ENCODE peak calls at places on chromosomes 11 and 22, in ten cellular contexts. Q is GM23338; O is ELR; L is stimulated activated CD4-positive, alpha-beta T cell treated with anti-CD3 and anti-CD28 coated beads, Interleukin-15, amount 100 ng/mL, for 1 hour; H is astrocyte of the hippocampus; F is mesenteric fat pad; J is neural crest cell; M is fibroblast of the conjunctiva; T is lung; A is hypothalamus. C is an unnamed sample.

GRCh38 chr11:124882339-124883071 is 15.2 kb downstream of the ROBO4 start:
- DNase-seq in Q (peak; percentile 30), O (no peak), L (no peak), H (peak; percentile 42), F (peak; percentile 85), J (no peak), M (no peak), T (no peak), A (no peak), C (no peak)

GRCh38 chr22:46079861-46080821 is 70.2 kb upstream of the PPARA start:
- DNase-seq in Q (no peak), O (peak; percentile 89), L (no peak), H (peak; percentile 94), F (peak; percentile 90), J (no peak), M (no peak), T (no peak), A (peak; percentile 90), C (peak; percentile 82)

GRCh38 chr11:123475478-123475877 is 45.4 kb downstream of the GRAMD1B start:
- DNase-seq in Q (peak; percentile 72), O (peak; percentile 80), L (no peak), H (peak; percentile 35), F (no peak), J (peak; percentile 10), M (peak; percentile 10), T (no peak), A (no peak), C (peak; percentile 79)

GRCh38 chr11:34219862-34220490 is 114.5 kb downstream of the NAT10 start:
- DNase-seq in Q (no peak), O (no peak), L (no peak), H (no peak), F (no peak), J (no peak), M (no peak), T (no peak), A (no peak), C (no peak)

GRCh38 chr11:47847892-47848635 is at the start of gene NUP160:
- DNase-seq in Q (peak; percentile 92), O (peak; percentile 78), L (peak; percentile 70), H (peak; percentile 90), F (peak; percentile 96), J (peak; percentile 79), M (no peak), T (peak; percentile 88), A (peak; percentile 84), C (peak; percentile 72)

GRCh38 chr11:65796726-65797601 is 10.1 kb downstream of the OVOL1 start:
- DNase-seq in Q (peak; percentile 41), O (no peak), L (no peak), H (no peak), F (no peak), J (no peak), M (no peak), T (no peak), A (no peak), C (no peak)

GRCh38 chr11:126834149-126834548 is 166.4 kb downstream of the KIRREL3 start:
- DNase-seq in Q (no peak), O (peak; percentile 89), L (no peak), H (peak; percentile 89), F (no peak), J (no peak), M (no peak), T (no peak), A (no peak), C (peak; percentile 93)

GRCh38 chr11:16117989-16118810 is 238.1 kb downstream of the SOX6 start:
- DNase-seq in Q (no peak), O (no peak), L (no peak), H (no peak), F (no peak), J (no peak), M (no peak), T (no peak), A (no peak), C (no peak)

GRCh38 chr22:18000441-18001039 is 23.8 kb downstream of the MICAL3 start:
- DNase-seq in Q (peak; percentile 72), O (peak; percentile 51), L (no peak), H (peak; percentile 61), F (no peak), J (peak; percentile 28), M (no peak), T (no peak), A (no peak), C (no peak)

GRCh38 chr11:88709567-88709966 is 356.2 kb downstream of the GRM5 start:
- DNase-seq in Q (peak; percentile 11), O (no peak), L (no peak), H (no peak), F (no peak), J (no peak), M (no peak), T (no peak), A (peak; percentile 56), C (peak; percentile 50)

GRCh38 chr22:22397292-22397870 is 111.2 kb downstream of the ZNF280B start:
- DNase-seq in Q (peak; percentile 15), O (peak; percentile 56), L (no peak), H (peak; percentile 58), F (peak; percentile 43), J (peak; percentile 46), M (no peak), T (no peak), A (peak; percentile 11), C (peak; percentile 84)

GRCh38 chr11:107592813-107593212 is 1.9 kb downstream of the ELMOD1 start:
- DNase-seq in Q (peak; percentile 52), O (peak; percentile 13), L (no peak), H (no peak), F (no peak), J (no peak), M (no peak), T (no peak), A (no peak), C (no peak)

GRCh38 chr11:101718406-101718805 is 134.6 kb upstream of the TRPC6 start:
- DNase-seq in Q (no peak), O (peak; percentile 6), L (no peak), H (no peak), F (no peak), J (no peak), M (peak; percentile 36), T (no peak), A (no peak), C (peak; percentile 17)

GRCh38 chr22:38316340-38317236 is 645 bp downstream of the CSNK1E start:
- DNase-seq in Q (peak; percentile 60), O (peak; percentile 65), L (peak; percentile 23), H (peak; percentile 84), F (no peak), J (peak; percentile 57), M (no peak), T (peak; percentile 44), A (peak; percentile 72), C (peak; percentile 44)

GRCh38 chr11:49405743-49406142 is 197.3 kb upstream of the FOLH1 start:
- DNase-seq in Q (peak; percentile 1), O (no peak), L (no peak), H (no peak), F (no peak), J (no peak), M (no peak), T (no peak), A (no peak), C (no peak)

GRCh38 chr11:30914143-30914762 is 328.1 kb upstream of the MPPED2 start:
- DNase-seq in Q (peak; percentile 87), O (peak; percentile 31), L (no peak), H (peak; percentile 84), F (no peak), J (peak; percentile 58), M (peak; percentile 22), T (no peak), A (peak; percentile 54), C (peak; percentile 44)

GRCh38 chr22:35477911-35478582 is 62.6 kb upstream of the RASD2 start:
- DNase-seq in Q (no peak), O (peak; percentile 93), L (no peak), H (peak; percentile 71), F (no peak), J (no peak), M (no peak), T (no peak), A (no peak), C (peak; percentile 96)

GRCh38 chr11:34204396-34205279 is 99.2 kb downstream of the NAT10 start:
- DNase-seq in Q (peak; percentile 30), O (peak; percentile 84), L (no peak), H (peak; percentile 66), F (no peak), J (no peak), M (no peak), T (no peak), A (no peak), C (peak; percentile 92)

GRCh38 chr11:57513911-57514537 is 1.5 kb downstream of the SLC43A1 start:
- DNase-seq in Q (peak; percentile 81), O (peak; percentile 45), L (no peak), H (peak; percentile 45), F (no peak), J (peak; percentile 21), M (no peak), T (peak; percentile 46), A (peak; percentile 42), C (peak; percentile 55)

GRCh38 chr11:114447892-114448291 is 8.6 kb downstream of the REXO2 start:
- DNase-seq in Q (no peak), O (no peak), L (no peak), H (peak; percentile 38), F (no peak), J (no peak), M (peak; percentile 59), T (no peak), A (no peak), C (no peak)

GRCh38 chr22:49780992-49781782 is 46.5 kb downstream of the BRD1 start:
- DNase-seq in Q (no peak), O (no peak), L (no peak), H (no peak), F (no peak), J (no peak), M (no peak), T (no peak), A (no peak), C (no peak)

GRCh38 chr11:59173964-59174663 is 2.2 kb downstream of the DTX4 start:
- DNase-seq in Q (peak; percentile 86), O (peak; percentile 45), L (no peak), H (peak; percentile 11), F (no peak), J (no peak), M (no peak), T (peak; percentile 85), A (no peak), C (no peak)

GRCh38 chr11:70464509-70465361 is 66.4 kb downstream of the CTTN start:
- DNase-seq in Q (no peak), O (no peak), L (no peak), H (no peak), F (no peak), J (no peak), M (no peak), T (no peak), A (no peak), C (no peak)

GRCh38 chr11:65776196-65776595 is 4.6 kb downstream of the AP5B1 start:
- DNase-seq in Q (no peak), O (no peak), L (no peak), H (no peak), F (peak; percentile 76), J (no peak), M (no peak), T (no peak), A (no peak), C (no peak)

GRCh38 chr11:28077524-28077923 is 30.4 kb downstream of the KIF18A start:
- DNase-seq in Q (no peak), O (no peak), L (no peak), H (no peak), F (no peak), J (no peak), M (no peak), T (no peak), A (no peak), C (no peak)

GRCh38 chr11:130420478-130421198 is 7.8 kb downstream of the ADAMTS8 start:
- DNase-seq in Q (no peak), O (no peak), L (no peak), H (no peak), F (no peak), J (no peak), M (no peak), T (peak; percentile 55), A (no peak), C (no peak)

GRCh38 chr22:37509026-37509886 is 10.0 kb downstream of the CARD10 start:
- DNase-seq in Q (no peak), O (no peak), L (no peak), H (no peak), F (no peak), J (no peak), M (no peak), T (no peak), A (no peak), C (no peak)

GRCh38 chr22:37749831-37750595 is 53.2 kb downstream of the TRIOBP start:
- DNase-seq in Q (no peak), O (peak; percentile 82), L (no peak), H (peak; percentile 65), F (no peak), J (no peak), M (no peak), T (no peak), A (no peak), C (peak; percentile 66)

C was measured in M059J.